ENCODE peak calls at places on chromosome 4, in eight cellular contexts. T, Y, B, A, V, H, C and F are unnamed samples.

GRCh38 chr4:142656178-142656577 is 189.9 kb downstream of the INPP4B start:
- DNase-seq in C (peak), T (peak), A (no peak), Y (no peak), B (peak), V (no peak), H (peak), F (no peak)

GRCh38 chr4:3401436-3402171 is 40.2 kb upstream of the HGFAC start:
- DNase-seq in B (no peak), Y (no peak), A (no peak), V (no peak), H (no peak), T (no peak), C (no peak), F (peak)

GRCh38 chr4:112094330-112094729 is 50.9 kb upstream of the FAM241A start:
- DNase-seq in B (no peak), A (no peak), V (no peak), Y (no peak), H (no peak), C (no peak), T (no peak), F (no peak)

GRCh38 chr4:56158483-56158882 is 209.7 kb downstream of the CEP135 start:
- DNase-seq in B (no peak), C (no peak), Y (no peak), A (no peak), V (no peak), H (no peak), T (no peak), F (no peak)

GRCh38 chr4:81040175-81040659 is 9.7 kb downstream of the BMP3 start:
- DNase-seq in V (no peak), C (peak), H (peak), T (peak), Y (no peak), B (peak), A (no peak), F (no peak)

GRCh38 chr4:36133658-36134057 is 110.7 kb downstream of the ARAP2 start:
- DNase-seq in B (no peak), C (no peak), H (no peak), V (no peak), T (no peak), A (no peak), Y (no peak), F (no peak)

GRCh38 chr4:101163936-101164335 is 183.4 kb downstream of the PPP3CA start:
- DNase-seq in B (no peak), V (no peak), H (no peak), A (no peak), Y (no peak), C (no peak), T (peak), F (no peak)

GRCh38 chr4:112411781-112412281 is 104.1 kb downstream of the NEUROG2 start:
- DNase-seq in A (no peak), T (no peak), Y (no peak), B (no peak), H (no peak), C (peak), V (no peak), F (no peak)

GRCh38 chr4:145553375-145553774 is 65.8 kb upstream of the MMAA start:
- DNase-seq in C (no peak), V (no peak), T (no peak), A (no peak), H (no peak), Y (no peak), B (no peak), F (no peak)
- TF ChIP-seq CTCF in C (no peak), V (no peak), T (no peak), A (no peak), H (no peak), Y (no peak), B (no peak), F (no peak)

GRCh38 chr4:93996895-93997294 is 168.3 kb downstream of the ATOH1 start:
- DNase-seq in V (no peak), T (no peak), C (no peak), B (no peak), A (no peak), Y (no peak), H (no peak), F (no peak)

DNA sequence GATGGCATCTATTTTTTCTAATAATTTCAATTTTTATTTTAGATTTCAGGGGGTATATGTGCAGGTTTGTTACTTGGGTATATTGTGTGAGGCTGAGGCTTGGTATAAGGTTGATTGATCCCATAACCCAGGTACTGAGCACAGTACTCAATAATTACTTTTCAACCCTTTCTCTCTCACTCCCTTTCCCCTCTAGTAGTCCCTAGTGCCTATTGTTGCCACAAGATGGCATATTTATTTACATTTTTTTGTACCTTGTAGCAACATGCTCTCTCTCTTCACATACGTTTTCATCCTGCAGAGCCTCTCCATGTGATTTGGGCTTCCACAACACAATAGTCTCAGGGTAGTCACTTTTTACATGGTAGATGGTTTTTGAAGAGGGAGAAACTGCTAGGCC is 172.0 kb downstream of the ATOH1 start:
- DNase-seq in V (no peak), T (no peak), A (no peak), H (no peak), Y (no peak), C (no peak), B (no peak), F (no peak)
- TF ChIP-seq CTCF in V (no peak), T (no peak), A (no peak), H (no peak), Y (no peak), C (no peak), B (no peak), F (no peak)

GRCh38 chr4:62407534-62407933 is 1207.4 kb downstream of the ADGRL3 start:
- DNase-seq in Y (no peak), C (no peak), V (no peak), H (no peak), T (no peak), A (no peak), B (no peak), F (no peak)

GRCh38 chr4:62410371-62411003 is 1210.4 kb downstream of the ADGRL3 start:
- DNase-seq in A (no peak), T (no peak), C (no peak), V (no peak), Y (no peak), B (no peak), H (no peak), F (no peak)

GRCh38 chr4:62408467-62408866 is 1208.3 kb downstream of the ADGRL3 start:
- DNase-seq in V (no peak), C (no peak), B (no peak), H (peak), Y (no peak), A (no peak), T (no peak), F (no peak)
- TF ChIP-seq CTCF in V (peak), C (no peak), B (no peak), H (peak), Y (no peak), A (no peak), T (no peak), F (no peak)

DNA sequence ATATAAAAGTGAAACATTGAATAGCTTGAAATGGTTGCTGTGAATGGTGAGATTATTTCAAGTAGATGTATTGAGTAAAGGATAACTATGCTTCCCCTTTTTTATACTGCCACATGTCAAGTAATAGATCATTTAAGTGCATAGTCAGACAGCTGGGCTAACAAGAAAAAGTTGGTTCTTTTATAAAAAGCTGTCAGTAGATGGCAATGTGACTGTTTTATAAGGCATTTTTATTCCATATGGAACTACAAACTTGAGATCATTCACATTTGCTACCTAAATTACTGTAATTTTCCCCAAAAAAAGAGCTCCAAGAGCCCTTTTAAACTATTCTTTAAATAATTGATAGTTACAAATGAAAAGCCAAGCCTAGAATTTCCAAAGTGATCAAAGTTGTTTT is 831.0 kb downstream of the C4orf33 start:
- DNase-seq in V (no peak), B (peak), Y (no peak), C (peak), T (no peak), A (no peak), H (peak), F (no peak)
- TF ChIP-seq CTCF in V (no peak), B (peak), Y (peak), C (peak), T (no peak), A (peak), H (no peak), F (no peak)

GRCh38 chr4:184883024-184883423 is 57.3 kb upstream of the ACSL1 start:
- DNase-seq in T (no peak), Y (no peak), A (no peak), H (no peak), V (no peak), C (no peak), B (no peak), F (no peak)
- TF ChIP-seq CTCF in T (no peak), Y (no peak), A (no peak), H (no peak), V (no peak), C (no peak), B (no peak), F (no peak)

GRCh38 chr4:87986508-87986907 is 11.0 kb downstream of the SPP1 start:
- DNase-seq in C (no peak), B (no peak), Y (no peak), V (no peak), T (no peak), H (no peak), A (no peak), F (no peak)

GRCh38 chr4:87982446-87982845 is 6.9 kb downstream of the SPP1 start:
- DNase-seq in C (no peak), H (peak), T (no peak), Y (no peak), A (no peak), B (no peak), V (no peak), F (no peak)

GRCh38 chr4:87983996-87984395 is 8.5 kb downstream of the SPP1 start:
- DNase-seq in Y (no peak), T (no peak), C (no peak), V (no peak), B (no peak), A (no peak), H (no peak), F (no peak)

GRCh38 chr4:87985887-87986200 is 10.3 kb downstream of the SPP1 start:
- DNase-seq in B (no peak), T (no peak), V (no peak), H (no peak), C (no peak), Y (no peak), A (no peak), F (no peak)

DNA sequence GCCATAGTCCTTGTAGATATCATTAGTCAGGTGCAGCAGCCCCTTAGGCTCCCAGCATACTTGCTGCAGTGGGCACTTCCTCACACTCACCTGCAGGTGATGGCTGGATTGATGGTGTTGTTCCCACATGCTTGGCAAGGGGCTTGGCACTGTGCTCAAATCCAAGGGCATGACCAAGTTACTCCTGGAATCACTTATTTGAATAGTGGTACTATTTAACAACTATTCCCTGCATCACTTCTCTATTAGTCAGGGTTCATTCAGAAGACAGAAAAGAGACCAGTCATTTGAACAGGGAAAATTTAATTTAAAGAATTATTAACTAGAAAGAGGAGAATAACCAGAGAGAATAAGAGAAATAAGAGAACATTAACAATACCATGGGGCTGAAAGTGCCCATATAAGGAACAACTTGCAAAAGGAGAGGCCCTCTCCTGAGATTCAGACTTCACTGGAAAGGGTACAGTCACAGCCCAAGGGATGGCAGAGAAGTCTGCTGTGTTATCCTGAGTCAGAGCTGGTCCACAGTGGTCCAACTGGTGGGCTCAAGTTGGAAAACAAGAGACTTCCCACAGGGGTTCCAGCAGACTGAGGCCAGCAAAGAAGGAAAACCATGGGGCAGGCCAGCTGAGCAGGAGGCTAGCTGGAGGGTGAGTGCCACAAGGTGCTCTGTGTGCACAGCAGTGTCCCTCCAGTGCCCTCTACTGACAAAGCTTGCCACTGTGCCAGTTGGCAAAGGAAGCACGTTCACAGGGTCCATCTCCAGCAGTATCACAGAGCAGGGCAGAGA is 9.8 kb downstream of the SPP1 start:
- DNase-seq in H (peak), T (peak), C (peak), B (peak), Y (peak), V (peak), A (peak), F (no peak)
- TF ChIP-seq CTCF in H (peak), T (peak), C (peak), B (peak), Y (peak), V (peak), A (peak), F (no peak)

DNA sequence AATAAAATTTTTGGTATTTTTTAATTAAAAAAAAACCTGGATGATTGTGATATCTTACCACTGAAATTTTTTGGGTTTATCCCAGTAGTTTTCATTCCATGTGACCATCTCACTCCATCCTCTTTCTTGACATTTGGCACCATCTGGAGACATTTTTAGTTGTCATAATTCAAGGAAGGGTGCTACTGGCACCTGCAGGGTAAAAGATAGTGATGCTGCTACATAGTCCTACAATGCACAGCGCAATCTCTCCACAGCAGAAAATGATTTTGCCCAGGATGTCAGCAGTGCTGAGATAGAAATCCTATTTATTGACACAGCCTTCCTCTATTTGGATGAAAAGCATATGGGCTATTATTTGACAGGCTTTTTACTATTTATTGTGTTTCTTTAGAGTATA is 79.3 kb downstream of the RBPJ start:
- DNase-seq in Y (no peak), B (no peak), C (no peak), A (no peak), H (no peak), V (no peak), T (no peak), F (no peak)
- TF ChIP-seq CTCF in Y (no peak), B (peak), C (no peak), A (no peak), H (no peak), V (no peak), T (no peak), F (no peak)

GRCh38 chr4:38860788-38861424 is 4.3 kb upstream of the TLR6 start:
- DNase-seq in C (peak), Y (peak), A (peak), B (peak), T (peak), V (peak), H (peak), F (no peak)
- TF ChIP-seq CTCF in C (peak), Y (peak), A (peak), B (peak), T (peak), V (peak), H (peak), F (no peak)